ENCODE peak calls at places on chromosomes 12 and 14, in seven cellular contexts. Z is left ventricle myocardium inferior, C is endothelial cell, Y is cardiac fibroblast, P is cardiac muscle cell, G is body of pancreas, S is MCF 10A. N is an unnamed sample.
A peak's percentile ranks its signal among the peaks of the same experiment; 100 is the strongest.

GRCh38 chr12:12946686-12947355 is 5.1 kb downstream of the GPRC5D start:
- DNase-seq in Z (no peak), C (no peak), Y (no peak), P (no peak), G (no peak), S (no peak), N (no peak)

GRCh38 chr14:105155681-105156413 is 12.7 kb downstream of the JAG2 start:
- DNase-seq in Z (no peak), C (no peak), Y (no peak), P (no peak), G (no peak), S (no peak), N (no peak)

GRCh38 chr14:68628605-68629310 is 164.1 kb downstream of the ZFP36L1 start:
- DNase-seq in Z (no peak), C (no peak), Y (no peak), P (no peak), G (peak; percentile 74), S (no peak), N (peak; percentile 79)

GRCh38 chr12:24561411-24561871 is 387.5 kb downstream of the BCAT1 start:
- DNase-seq in Z (no peak), C (no peak), Y (peak; percentile 22), P (peak; percentile 59), G (no peak), S (peak; percentile 9), N (no peak)

GRCh38 chr12:121911824-121912585 is 6.4 kb upstream of the CFAP251 start:
- DNase-seq in Z (no peak), C (no peak), Y (no peak), P (no peak), G (no peak), S (no peak), N (no peak)

GRCh38 chr14:36069535-36069900 is 107.0 kb downstream of the PTCSC3 start:
- DNase-seq in Z (no peak), C (peak; percentile 59), Y (peak; percentile 35), P (peak; percentile 43), G (peak; percentile 68), S (peak; percentile 72), N (no peak)

GRCh38 chr14:65413739-65414045 is 1.2 kb downstream of the FUT8 start:
- DNase-seq in Z (no peak), C (no peak), Y (no peak), P (no peak), G (no peak), S (no peak), N (no peak)

GRCh38 chr14:64704145-64704742 is at the start of gene PLEKHG3:
- DNase-seq in Z (peak; percentile 85), C (peak; percentile 66), Y (peak; percentile 83), P (peak; percentile 85), G (peak; percentile 88), S (peak; percentile 80), N (peak; percentile 89)

GRCh38 chr12:19546611-19547162 is 107.4 kb downstream of the AEBP2 start:
- DNase-seq in Z (no peak), C (no peak), Y (peak; percentile 87), P (peak; percentile 88), G (no peak), S (no peak), N (no peak)

GRCh38 chr12:77667101-77667500 is 163.6 kb upstream of the NAV3 start:
- DNase-seq in Z (no peak), C (no peak), Y (no peak), P (no peak), G (no peak), S (peak; percentile 9), N (peak; percentile 15)

GRCh38 chr12:56759270-56759908 is 3.7 kb upstream of the HSD17B6 start:
- DNase-seq in Z (no peak), C (no peak), Y (no peak), P (no peak), G (no peak), S (no peak), N (no peak)

GRCh38 chr14:23481992-23482813 is 12.7 kb downstream of the NGDN start:
- DNase-seq in Z (no peak), C (no peak), Y (no peak), P (no peak), G (no peak), S (no peak), N (no peak)

GRCh38 chr12:110029290-110029689 is 19.0 kb downstream of the C12orf76 start:
- DNase-seq in Z (no peak), C (no peak), Y (no peak), P (no peak), G (no peak), S (no peak), N (no peak)

GRCh38 chr12:21416611-21417121 is 20.8 kb upstream of the PYROXD1 start:
- DNase-seq in Z (no peak), C (no peak), Y (no peak), P (no peak), G (no peak), S (no peak), N (no peak)

GRCh38 chr12:68089101-68089500 is 70.4 kb downstream of the IFNG start:
- DNase-seq in Z (no peak), C (no peak), Y (no peak), P (no peak), G (no peak), S (no peak), N (no peak)

GRCh38 chr12:105474672-105475071 is 144.2 kb downstream of the C12orf75 start:
- DNase-seq in Z (no peak), C (no peak), Y (no peak), P (no peak), G (no peak), S (peak; percentile 42), N (no peak)

GRCh38 chr14:94088516-94088915 is 7.4 kb downstream of the IFI27L1 start:
- DNase-seq in Z (no peak), C (no peak), Y (peak; percentile 24), P (no peak), G (no peak), S (no peak), N (no peak)

GRCh38 chr12:109988903-109989302 is 7.3 kb downstream of the GIT2 start:
- DNase-seq in Z (no peak), C (no peak), Y (no peak), P (no peak), G (no peak), S (no peak), N (no peak)

GRCh38 chr12:22624573-22624907 is 431 bp upstream of the ETNK1 start:
- DNase-seq in Z (no peak), C (no peak), Y (no peak), P (no peak), G (no peak), S (no peak), N (no peak)

GRCh38 chr12:15276088-15276698 is 46.1 kb upstream of the PTPRO start:
- DNase-seq in Z (no peak), C (peak; percentile 56), Y (peak; percentile 60), P (peak; percentile 61), G (no peak), S (peak; percentile 78), N (no peak)

GRCh38 chr12:15274561-15274967 is 47.7 kb upstream of the PTPRO start:
- DNase-seq in Z (no peak), C (no peak), Y (no peak), P (no peak), G (peak; percentile 39), S (peak; percentile 98), N (no peak)

GRCh38 chr12:15273896-15274295 is 48.4 kb upstream of the PTPRO start:
- DNase-seq in Z (no peak), C (no peak), Y (no peak), P (no peak), G (no peak), S (peak; percentile 27), N (no peak)

GRCh38 chr12:15280930-15281329 is 41.4 kb upstream of the PTPRO start:
- DNase-seq in Z (no peak), C (no peak), Y (no peak), P (no peak), G (no peak), S (no peak), N (no peak)

GRCh38 chr12:15278816-15279658 is 43.3 kb upstream of the PTPRO start:
- DNase-seq in Z (peak; percentile 83), C (no peak), Y (peak; percentile 85), P (peak; percentile 85), G (peak; percentile 69), S (peak; percentile 95), N (peak; percentile 91)
- TF ChIP-seq CTCF in Z (peak; percentile 23), C (no peak), Y (peak; percentile 11), P (peak; percentile 4), G (peak; percentile 5), S (no peak), N (peak; percentile 35)

GRCh38 chr12:16075887-16076286 is 164.8 kb downstream of the DERA start:
- DNase-seq in Z (no peak), C (no peak), Y (no peak), P (no peak), G (no peak), S (no peak), N (no peak)

GRCh38 chr12:16076970-16077527 is 165.9 kb downstream of the DERA start:
- DNase-seq in Z (no peak), C (no peak), Y (no peak), P (no peak), G (no peak), S (no peak), N (no peak)

DNA sequence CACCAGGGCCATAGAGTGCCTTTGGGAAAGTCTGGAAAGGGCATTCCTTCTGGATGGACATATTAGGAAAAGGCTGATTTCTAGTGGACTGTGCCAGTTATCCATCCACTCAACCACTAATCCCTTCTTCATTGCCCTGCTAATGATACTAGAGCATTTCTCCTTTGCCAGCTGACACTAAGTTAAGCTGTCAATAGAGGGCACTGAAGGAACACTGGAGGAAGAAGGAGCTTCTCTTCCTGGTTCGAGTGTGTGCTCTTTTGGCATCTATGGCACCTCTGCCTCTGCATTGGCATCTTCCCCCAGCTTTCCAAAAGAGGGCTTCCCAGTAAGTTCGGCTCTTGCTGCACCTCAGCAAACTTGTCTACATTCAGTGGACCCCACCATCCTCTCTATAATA is 165.4 kb downstream of the DERA start:
- DNase-seq in Z (no peak), C (peak; percentile 15), Y (peak; percentile 47), P (peak; percentile 39), G (no peak), S (peak; percentile 69), N (no peak)
- TF ChIP-seq CTCF in Z (peak; percentile 45), C (no peak), Y (peak; percentile 37), P (peak; percentile 41), G (peak; percentile 39), S (peak; percentile 40), N (peak; percentile 39)

GRCh38 chr12:55726911-55727310 is 1.9 kb downstream of the CD63 start:
- DNase-seq in Z (no peak), C (no peak), Y (no peak), P (no peak), G (no peak), S (no peak), N (no peak)

GRCh38 chr12:55727643-55728184 is 1.1 kb downstream of the CD63 start:
- DNase-seq in Z (peak; percentile 63), C (no peak), Y (peak; percentile 74), P (peak; percentile 71), G (peak; percentile 84), S (peak; percentile 43), N (peak; percentile 91)

GRCh38 chr12:55728932-55729591 is at the start of gene CD63:
- DNase-seq in Z (peak; percentile 93), C (peak; percentile 79), Y (peak; percentile 96), P (peak; percentile 95), G (peak; percentile 90), S (peak; percentile 81), N (peak; percentile 96)

GRCh38 chr12:55729592-55730446 is 1.0 kb upstream of the CD63 start:
- DNase-seq in Z (peak; percentile 90), C (peak; percentile 77), Y (peak; percentile 96), P (peak; percentile 98), G (peak; percentile 85), S (peak; percentile 93), N (peak; percentile 95)

GRCh38 chr12:55728185-55728931 is 451 bp downstream of the CD63 start:
- DNase-seq in Z (peak; percentile 87), C (peak; percentile 73), Y (peak; percentile 80), P (peak; percentile 84), G (peak; percentile 87), S (peak; percentile 62), N (peak; percentile 93)
- TF ChIP-seq CTCF in Z (no peak), C (no peak), Y (no peak), P (no peak), G (no peak), S (no peak), N (no peak)

GRCh38 chr12:124856132-124856841 is 7.4 kb downstream of the SCARB1 start:
- DNase-seq in Z (no peak), C (no peak), Y (no peak), P (no peak), G (no peak), S (no peak), N (no peak)
- TF ChIP-seq CTCF in Z (peak; percentile 67), C (no peak), Y (no peak), P (peak; percentile 7), G (no peak), S (no peak), N (peak; percentile 31)

N was measured in upper lobe of right lung.